ENCODE peak calls at places on chromosomes 13 and 19, in four cellular contexts. L, S, F and C are unnamed samples.

GRCh38 chr19:46192990-46193650 is 36.4 kb upstream of the IGFL1 start:
- DNase-seq in L (peak), F (peak), S (peak), C (no peak)

GRCh38 chr19:48873476-48874308 is 1.5 kb downstream of the PPP1R15A start:
- DNase-seq in F (no peak), L (no peak), S (peak), C (no peak)

GRCh38 chr19:45100797-45101196 is 7.8 kb downstream of the PPP1R37 start:
- DNase-seq in F (no peak), L (no peak), S (no peak), C (no peak)

GRCh38 chr13:32600891-32601290 is 14.6 kb downstream of the PDS5B start:
- DNase-seq in S (no peak), F (no peak), L (no peak), C (no peak)

GRCh38 chr13:44191504-44192171 is 182.0 kb upstream of the SERP2 start:
- DNase-seq in S (peak), F (peak), L (no peak), C (no peak)

GRCh38 chr13:98089246-98089645 is 53.6 kb upstream of the FARP1 start:
- DNase-seq in L (no peak), S (no peak), F (no peak), C (no peak)

GRCh38 chr19:4496304-4496703 is 22.0 kb downstream of the PLIN4 start:
- DNase-seq in S (no peak), L (no peak), F (no peak), C (no peak)

GRCh38 chr13:98188544-98189166 is 11.6 kb upstream of the RNF113B start:
- DNase-seq in F (no peak), L (no peak), S (no peak), C (no peak)

GRCh38 chr13:99056381-99057014 is 78.6 kb upstream of the DOCK9 start:
- DNase-seq in S (no peak), L (peak), F (no peak), C (no peak)

GRCh38 chr13:30148171-30148754 is 159.1 kb downstream of the KATNAL1 start:
- DNase-seq in F (no peak), L (no peak), S (no peak), C (no peak)

GRCh38 chr19:6150289-6150688 is 14.8 kb downstream of the ACSBG2 start:
- DNase-seq in F (no peak), S (no peak), L (no peak), C (no peak)

GRCh38 chr19:1131718-1132552 is 28.1 kb downstream of the GPX4 start:
- DNase-seq in S (peak), L (no peak), F (no peak), C (no peak)

GRCh38 chr19:9531933-9532332 is 6.5 kb downstream of the ZNF426 start:
- DNase-seq in L (no peak), F (peak), S (no peak), C (no peak)

GRCh38 chr13:52991344-52992020 is 37.1 kb upstream of the OLFM4 start:
- DNase-seq in S (no peak), F (no peak), L (no peak), C (no peak)

GRCh38 chr13:42638101-42638500 is 64.1 kb downstream of the TNFSF11 start:
- DNase-seq in L (no peak), F (no peak), S (no peak), C (no peak)

GRCh38 chr19:7869453-7869909 is 4.7 kb downstream of the PRR36 start:
- DNase-seq in S (peak), F (peak), L (no peak), C (peak)

GRCh38 chr19:14497347-14497921 is 1.5 kb upstream of the GIPC1 start:
- DNase-seq in S (peak), L (no peak), F (peak), C (no peak)

GRCh38 chr19:29681422-29682235 is 16.4 kb downstream of the PLEKHF1 start:
- DNase-seq in S (no peak), L (no peak), F (no peak), C (no peak)

GRCh38 chr19:35774274-35775045 is 904 bp upstream of the ARHGAP33 start:
- DNase-seq in F (no peak), S (no peak), L (peak), C (no peak)

GRCh38 chr19:40502647-40503046 is 35.8 kb downstream of the SPTBN4 start:
- DNase-seq in F (peak), S (peak), L (peak), C (peak)

DNA sequence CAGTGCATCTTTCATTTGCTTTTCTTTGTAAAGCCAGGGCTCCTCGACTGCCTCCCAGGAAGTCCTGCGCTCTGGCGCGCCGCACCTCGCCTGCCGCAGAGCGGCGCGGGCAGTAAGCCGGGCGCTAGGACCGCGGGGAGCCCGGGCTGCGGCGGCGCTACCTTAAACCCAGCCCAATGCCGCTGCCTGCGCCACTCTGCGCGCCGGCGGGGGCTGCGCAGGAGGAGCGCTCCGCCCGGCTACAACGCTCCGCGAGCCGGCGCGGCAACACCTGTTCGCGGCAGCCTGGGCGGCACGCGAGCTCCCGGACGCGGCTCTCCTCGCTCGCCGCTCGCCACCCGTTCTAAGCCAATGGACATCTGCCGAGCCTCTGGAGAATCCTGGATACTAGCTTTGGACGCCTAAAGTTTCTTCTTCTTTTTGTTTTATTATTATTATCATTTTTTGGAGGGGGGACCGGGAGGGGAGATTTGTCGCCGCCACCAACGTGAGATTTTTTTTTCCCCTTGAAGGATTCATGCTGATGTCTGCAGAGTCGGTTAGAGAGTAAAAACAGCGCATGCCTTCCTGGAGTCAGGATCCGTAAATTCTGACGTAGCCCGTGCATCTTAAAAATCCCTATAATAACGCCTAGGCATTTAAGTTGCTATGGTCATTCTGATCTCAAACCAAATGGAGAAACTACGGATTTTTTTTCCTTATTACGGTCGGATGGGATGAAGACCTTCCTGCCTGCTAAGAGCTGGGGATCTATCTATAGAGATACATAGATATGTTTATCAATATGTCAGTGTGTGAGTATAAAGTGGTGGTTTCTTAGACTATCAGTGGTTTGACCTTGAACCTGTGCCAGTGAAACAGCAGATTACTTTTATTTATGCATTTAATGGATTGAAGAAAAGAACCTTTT is at the start of gene FGF9:
- DNase-seq in S (peak), F (peak), L (peak), C (no peak)
- H3K27ac ChIP-seq in S (no peak), F (no peak), L (peak), C (no peak)

DNA sequence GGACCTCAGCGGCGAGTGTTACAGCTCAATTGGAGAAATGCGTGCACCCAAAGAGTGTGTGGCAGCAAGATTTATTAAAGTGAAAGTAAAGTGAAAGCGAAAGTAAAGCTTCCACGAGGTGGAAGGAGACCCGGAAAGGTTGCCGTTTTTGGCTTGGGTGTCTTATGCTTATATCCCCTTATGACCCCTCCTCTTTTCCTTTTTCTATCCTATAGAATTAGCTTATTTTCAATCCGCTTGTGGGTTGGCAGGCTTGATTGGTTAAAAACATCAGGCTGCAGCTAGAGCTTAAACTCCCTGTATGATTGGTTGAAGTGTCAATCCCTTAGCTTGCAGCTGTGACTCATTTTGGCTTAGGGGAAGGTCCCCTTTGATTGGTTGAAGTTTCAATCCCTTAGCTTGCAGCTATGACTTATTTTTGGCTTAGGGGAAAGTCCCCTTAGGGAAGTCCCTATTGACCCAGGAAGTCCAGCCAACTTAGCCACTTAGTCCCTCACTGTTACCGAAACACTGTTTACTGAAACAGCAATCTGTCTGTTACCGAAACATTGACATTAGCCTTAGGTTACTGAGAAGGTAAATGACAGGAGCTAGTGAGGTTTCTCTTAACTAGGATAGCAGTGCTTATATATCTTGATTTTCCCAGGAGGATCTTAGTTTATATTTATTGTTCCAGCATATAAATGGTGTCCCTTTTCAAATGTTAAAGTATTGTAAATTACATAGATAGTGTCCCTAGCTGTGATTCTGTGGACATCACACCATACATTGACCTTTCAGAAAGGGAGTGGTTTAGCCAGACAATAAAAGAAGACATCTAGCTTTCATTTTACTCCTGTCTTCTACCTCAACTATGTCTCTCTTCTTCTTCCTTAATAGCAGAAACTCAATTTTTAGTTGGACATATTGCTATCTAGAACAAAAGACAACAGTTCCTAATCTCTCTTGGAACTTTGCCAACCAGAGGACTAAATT is 575.8 kb downstream of the DACH1 start:
- DNase-seq in L (no peak), S (no peak), F (peak), C (no peak)
- TF ChIP-seq RNF2 in L (no peak), S (no peak), F (no peak), C (no peak)

DNA sequence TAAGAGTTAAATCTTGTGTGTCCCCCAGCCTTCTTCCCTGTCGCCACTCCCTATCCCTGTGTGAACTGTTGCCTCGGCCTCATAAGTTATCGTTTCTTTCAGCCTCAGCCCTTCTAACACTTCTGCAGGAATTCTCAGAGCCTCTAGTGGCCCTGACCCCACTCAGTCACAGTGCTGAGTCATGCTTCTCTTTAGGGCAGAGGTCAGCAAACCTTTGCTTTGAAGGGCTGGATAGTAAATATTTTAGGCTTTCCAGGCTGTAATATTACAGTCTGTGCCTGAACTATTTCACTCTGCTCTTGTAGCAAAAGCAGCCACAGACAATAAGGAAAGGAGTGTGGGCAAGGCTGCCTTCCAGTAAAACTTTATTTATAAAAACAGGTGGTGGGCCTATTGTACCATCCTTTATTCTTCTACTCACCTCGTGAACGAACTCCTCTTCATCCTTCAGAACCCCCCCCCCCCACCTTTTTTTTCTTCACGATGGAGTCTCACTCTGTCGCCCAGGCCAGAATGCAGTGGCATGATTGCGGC is 22.1 kb downstream of the MYO9B start:
- DNase-seq in S (peak), F (peak), L (no peak), C (no peak)
- H3K27ac ChIP-seq in S (peak), F (peak), L (peak), C (no peak)

GRCh38 chr19:38250821-38251563 is 5.2 kb downstream of the PPP1R14A start:
- DNase-seq in S (no peak), F (peak), L (no peak), C (peak)
- TF ChIP-seq RNF2 in S (no peak), F (no peak), L (no peak), C (no peak)

DNA sequence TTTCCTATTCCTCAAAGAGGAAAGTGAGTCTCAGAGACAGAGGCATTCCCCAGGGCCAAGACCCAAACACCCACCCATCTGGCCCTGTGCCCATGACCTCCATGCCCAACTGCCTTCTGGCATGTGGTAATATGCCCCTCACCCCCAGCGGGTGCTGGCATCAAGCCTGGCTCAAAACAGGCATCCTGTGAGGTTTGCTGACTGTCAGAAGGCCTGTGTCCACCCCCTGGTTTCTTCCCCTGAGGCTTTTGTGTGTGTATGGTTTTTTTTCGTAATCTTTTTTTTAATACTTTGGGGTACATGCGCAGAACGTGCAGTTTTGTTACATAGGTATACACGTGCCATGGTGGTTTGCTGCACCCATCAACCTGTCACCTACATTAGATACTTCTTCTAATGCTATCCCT is 7.6 kb upstream of the KANK2 start:
- DNase-seq in F (no peak), L (no peak), S (no peak), C (no peak)
- H3K27ac ChIP-seq in F (no peak), L (peak), S (no peak), C (no peak)